ENCODE peak calls at places on chromosomes 12 and 14, in eight cellular contexts. S is fibroblast of lung, C is GM23248, E is neuronal stem cell, O is H1, M is Karpas-422, Q is IMR-90, P is PC-3. J is an unnamed sample.

GRCh38 chr12:34405286-34406227 is 383.3 kb downstream of the ALG10 start:
- DNase-seq in S (no peak), C (no peak), E (no peak), O (no peak), M (no peak), Q (no peak), P (no peak), J (no peak)

GRCh38 chr14:32354716-32355115 is 25.6 kb downstream of the AKAP6 start:
- DNase-seq in S (no peak), C (no peak), E (no peak), O (no peak), M (no peak), Q (no peak), P (no peak), J (no peak)

GRCh38 chr14:98956181-98956580 is 315.8 kb downstream of the BCL11B start:
- DNase-seq in S (no peak), C (no peak), E (no peak), O (no peak), M (no peak), Q (no peak), P (no peak), J (no peak)

GRCh38 chr14:36747411-36748184 is 85.9 kb downstream of the PAX9 start:
- DNase-seq in S (no peak), C (peak; percentile 42), E (no peak), O (no peak), M (peak; percentile 82), Q (no peak), P (peak; percentile 66), J (no peak)

GRCh38 chr12:2084553-2085296 is 31.9 kb downstream of the CACNA1C start:
- DNase-seq in S (peak; percentile 77), C (peak; percentile 96), E (no peak), O (no peak), M (no peak), Q (peak; percentile 89), P (peak; percentile 38), J (no peak)

GRCh38 chr12:93039062-93039461 is 110.0 kb upstream of the EEA1 start:
- DNase-seq in S (no peak), C (no peak), E (no peak), O (no peak), M (no peak), Q (peak; percentile 11), P (no peak), J (no peak)

GRCh38 chr12:75554556-75554880 is 43.1 kb upstream of the KRR1 start:
- DNase-seq in S (peak; percentile 46), C (no peak), E (no peak), O (no peak), M (no peak), Q (no peak), P (no peak), J (no peak)

GRCh38 chr14:44833376-44833775 is 128.4 kb downstream of the KLHL28 start:
- DNase-seq in S (no peak), C (peak; percentile 77), E (no peak), O (no peak), M (no peak), Q (peak; percentile 43), P (peak; percentile 73), J (no peak)

GRCh38 chr14:104676694-104677505 is 12.5 kb upstream of the INF2 start:
- DNase-seq in S (no peak), C (no peak), E (no peak), O (no peak), M (no peak), Q (no peak), P (no peak), J (no peak)

GRCh38 chr14:23056956-23057756 is at the start of gene CDH24:
- DNase-seq in S (peak; percentile 58), C (peak; percentile 88), E (peak; percentile 78), O (no peak), M (peak; percentile 90), Q (peak; percentile 57), P (peak; percentile 75), J (no peak)

GRCh38 chr12:110821917-110822316 is 24.9 kb upstream of the CCDC63 start:
- DNase-seq in S (no peak), C (no peak), E (no peak), O (no peak), M (no peak), Q (no peak), P (no peak), J (no peak)

GRCh38 chr12:90335561-90335960 is 619.4 kb downstream of the CCER1 start:
- DNase-seq in S (no peak), C (no peak), E (no peak), O (no peak), M (no peak), Q (no peak), P (no peak), J (no peak)

GRCh38 chr14:70514168-70515069 is 20.4 kb downstream of the ADAM20 start:
- DNase-seq in S (no peak), C (no peak), E (no peak), O (no peak), M (no peak), Q (no peak), P (peak; percentile 9), J (no peak)

GRCh38 chr14:87045241-87045640 is 947.7 kb downstream of the GALC start:
- DNase-seq in S (no peak), C (no peak), E (no peak), O (no peak), M (peak; percentile 75), Q (no peak), P (no peak), J (no peak)

GRCh38 chr12:27237790-27238771 is 6.0 kb upstream of the STK38L start:
- DNase-seq in S (no peak), C (peak; percentile 46), E (no peak), O (no peak), M (no peak), Q (peak; percentile 63), P (no peak), J (no peak)

GRCh38 chr12:47832263-47832933 is 12.7 kb upstream of the HDAC7 start:
- DNase-seq in S (no peak), C (no peak), E (no peak), O (no peak), M (peak; percentile 80), Q (no peak), P (no peak), J (no peak)

GRCh38 chr12:65728913-65729793 is 95.1 kb upstream of the HMGA2 start:
- DNase-seq in S (no peak), C (peak; percentile 48), E (peak; percentile 18), O (no peak), M (no peak), Q (peak; percentile 5), P (no peak), J (no peak)

GRCh38 chr12:121223283-121223946 is 13.5 kb downstream of the P2RX4 start:
- DNase-seq in S (no peak), C (no peak), E (no peak), O (no peak), M (peak; percentile 66), Q (no peak), P (no peak), J (no peak)

GRCh38 chr12:31248815-31249214 is 77.1 kb downstream of the SINHCAF start:
- DNase-seq in S (no peak), C (no peak), E (no peak), O (no peak), M (no peak), Q (no peak), P (no peak), J (no peak)

GRCh38 chr12:82866227-82866803 is 179.6 kb downstream of the TMTC2 start:
- DNase-seq in S (no peak), C (no peak), E (no peak), O (no peak), M (no peak), Q (no peak), P (no peak), J (no peak)

GRCh38 chr14:37591311-37591940 is 3.6 kb downstream of the FOXA1 start:
- DNase-seq in S (no peak), C (no peak), E (no peak), O (no peak), M (no peak), Q (no peak), P (peak; percentile 53), J (no peak)

GRCh38 chr12:92025462-92026207 is 120.0 kb downstream of the BTG1 start:
- DNase-seq in S (no peak), C (no peak), E (no peak), O (no peak), M (no peak), Q (no peak), P (no peak), J (no peak)
- H3K4me1 ChIP-seq in S (no peaks in the 10 kb centered on the region), C (no peaks in the 10 kb centered on the region), E (peaks cover 3% of the 10 kb centered on the region), O (peaks cover 6% of the 10 kb centered on the region), M (peaks cover 5% of the 10 kb centered on the region), Q (no peaks in the 10 kb centered on the region), P (no peaks in the 10 kb centered on the region), J (peaks cover 7% of the 10 kb centered on the region)

GRCh38 chr12:40248585-40249297 is 23.9 kb downstream of the LRRK2 start:
- DNase-seq in S (no peak), C (peak; percentile 38), E (no peak), O (no peak), M (no peak), Q (no peak), P (peak; percentile 53), J (no peak)
- H3K4me3 ChIP-seq in S (no peak overlapping the region), C (no peak overlapping the region), E (no peak overlapping the region), O (no peak overlapping the region), M (no peak overlapping the region), Q (no peak overlapping the region), P (no peak overlapping the region), J (no peak overlapping the region)

DNA sequence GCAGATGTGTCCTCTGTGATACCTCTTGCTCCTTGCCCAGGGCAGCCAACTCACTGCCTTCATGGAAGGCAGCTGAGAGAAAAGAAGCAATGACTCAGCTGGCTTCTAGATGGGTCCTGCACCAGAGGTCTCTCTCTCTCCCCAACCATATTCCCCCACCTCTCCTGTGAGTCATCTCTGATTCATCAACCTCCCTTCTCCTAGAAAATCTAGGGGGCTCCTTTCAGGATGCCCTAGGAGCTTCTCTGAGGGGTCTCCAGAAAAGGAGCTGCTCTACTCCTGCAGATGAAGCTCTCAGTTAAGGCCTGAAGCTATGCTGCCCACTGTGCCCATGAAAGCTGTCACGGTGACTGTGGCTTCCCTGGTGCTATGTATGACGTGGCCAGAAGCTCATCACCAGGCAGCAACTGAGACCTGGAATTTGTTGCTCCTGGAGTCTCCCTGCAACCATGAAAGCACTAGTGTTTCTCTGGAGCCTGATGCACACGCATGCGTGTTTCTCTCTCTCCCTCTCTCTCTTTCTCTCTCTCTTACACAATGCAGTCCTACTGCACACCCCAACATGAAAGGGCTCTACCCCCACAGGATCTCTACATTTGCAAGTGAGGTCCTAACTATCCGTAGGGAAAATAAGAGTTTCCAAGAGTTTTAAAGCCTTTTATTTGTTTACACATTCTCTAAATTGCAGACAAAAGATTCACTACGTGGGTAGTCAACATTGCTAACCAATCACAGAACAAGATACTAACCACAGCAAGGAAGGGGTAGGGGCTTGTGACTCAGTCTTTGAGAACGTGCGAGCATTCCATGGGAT is 285.3 kb downstream of the DPF3 start:
- DNase-seq in S (peak; percentile 91), C (peak; percentile 97), E (no peak), O (no peak), M (no peak), Q (peak; percentile 97), P (peak; percentile 95), J (peak; percentile 80)
- H3K9ac ChIP-seq in S (no peak overlapping the region), C (peak overlapping the region; percentile 59), E (no peak overlapping the region), O (no peak overlapping the region), M (no peak overlapping the region), Q (peak overlapping the region; percentile 75), P (peak overlapping the region; percentile 27), J (no peak overlapping the region)

DNA sequence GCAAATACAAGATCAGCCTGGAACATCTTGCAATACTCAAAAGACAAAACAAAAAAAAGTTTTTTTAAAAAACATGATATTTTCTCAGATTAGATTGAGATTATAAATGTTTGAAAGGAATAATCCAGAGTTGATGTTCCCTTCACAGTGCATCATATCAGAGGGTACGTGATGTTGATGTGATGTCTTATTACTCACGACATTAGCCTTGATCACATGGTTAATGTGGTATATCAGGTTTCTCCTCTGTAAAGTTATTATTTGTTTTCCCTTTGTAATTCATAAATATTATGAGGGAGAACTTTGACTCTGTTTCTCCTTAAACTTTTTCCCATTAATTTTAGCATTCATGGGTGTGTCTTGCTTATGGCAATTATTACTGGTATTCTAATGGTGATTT is 26.6 kb downstream of the LIMA1 start:
- DNase-seq in S (no peak), C (no peak), E (no peak), O (no peak), M (no peak), Q (no peak), P (peak; percentile 53), J (no peak)
- H3K4me1 ChIP-seq in S (peaks cover 9% of the 10 kb centered on the region), C (peaks cover 31% of the 10 kb centered on the region), E (no peaks in the 10 kb centered on the region), O (no peaks in the 10 kb centered on the region), M (peaks cover 3% of the 10 kb centered on the region), Q (peaks cover 18% of the 10 kb centered on the region), P (peaks cover 90% of the 10 kb centered on the region), J (peaks cover 66% of the 10 kb centered on the region)

J was measured in keratinocyte.